ENCODE peak calls at places on chromosomes 7 and 10, in nine cellular contexts. One of them, this sample, is unnamed.

GRCh38 chr7:42493436-42494198 is 256.6 kb upstream of the GLI3 start:
- DNase-seq in left ventricle myocardium inferior: peak; percentile 76
- DNase-seq in PC-9: no peak
- DNase-seq in endothelial cell of umbilical vein: peak; percentile 46
- DNase-seq in endothelial cell: peak; percentile 53
- DNase-seq in hippocampal formation: peak; percentile 11
- DNase-seq in stimulated activated CD4-positive, alpha-beta T cell treated with anti-CD3 and anti-CD28 coated beads, Interleukin-2, amount 100 ng/mL, for 48 hours: no peak
- DNase-seq in activated CD8-positive, alpha-beta memory T cell treated with anti-CD3 and anti-CD28 coated beads, Interleukin-2, amount 10 ng/mL, durations not matched to agents 7 days and 5 days: peak; percentile 41
- DNase-seq in GM12865: no peak
- DNase-seq in this sample: peak; percentile 70

GRCh38 chr10:5479481-5480161 is 19.7 kb downstream of the CALML5 start:
- DNase-seq in left ventricle myocardium inferior: no peak
- DNase-seq in PC-9: no peak
- DNase-seq in endothelial cell of umbilical vein: no peak
- DNase-seq in endothelial cell: no peak
- DNase-seq in hippocampal formation: no peak
- DNase-seq in stimulated activated CD4-positive, alpha-beta T cell treated with anti-CD3 and anti-CD28 coated beads, Interleukin-2, amount 100 ng/mL, for 48 hours: no peak
- DNase-seq in activated CD8-positive, alpha-beta memory T cell treated with anti-CD3 and anti-CD28 coated beads, Interleukin-2, amount 10 ng/mL, durations not matched to agents 7 days and 5 days: no peak
- DNase-seq in GM12865: peak; percentile 6
- DNase-seq in this sample: no peak

GRCh38 chr7:28419717-28420116 is 7.4 kb downstream of the CREB5 start:
- DNase-seq in left ventricle myocardium inferior: no peak
- DNase-seq in PC-9: no peak
- DNase-seq in endothelial cell of umbilical vein: no peak
- DNase-seq in endothelial cell: no peak
- DNase-seq in hippocampal formation: no peak
- DNase-seq in stimulated activated CD4-positive, alpha-beta T cell treated with anti-CD3 and anti-CD28 coated beads, Interleukin-2, amount 100 ng/mL, for 48 hours: no peak
- DNase-seq in activated CD8-positive, alpha-beta memory T cell treated with anti-CD3 and anti-CD28 coated beads, Interleukin-2, amount 10 ng/mL, durations not matched to agents 7 days and 5 days: no peak
- DNase-seq in GM12865: no peak
- DNase-seq in this sample: no peak

GRCh38 chr7:94643771-94644545 is 12.0 kb downstream of the SGCE start:
- DNase-seq in left ventricle myocardium inferior: no peak
- DNase-seq in PC-9: peak; percentile 34
- DNase-seq in endothelial cell of umbilical vein: no peak
- DNase-seq in endothelial cell: no peak
- DNase-seq in hippocampal formation: no peak
- DNase-seq in stimulated activated CD4-positive, alpha-beta T cell treated with anti-CD3 and anti-CD28 coated beads, Interleukin-2, amount 100 ng/mL, for 48 hours: no peak
- DNase-seq in activated CD8-positive, alpha-beta memory T cell treated with anti-CD3 and anti-CD28 coated beads, Interleukin-2, amount 10 ng/mL, durations not matched to agents 7 days and 5 days: no peak
- DNase-seq in GM12865: no peak
- DNase-seq in this sample: no peak

GRCh38 chr7:80588591-80588990 is 49.9 kb upstream of the CD36 start:
- DNase-seq in left ventricle myocardium inferior: no peak
- DNase-seq in PC-9: no peak
- DNase-seq in endothelial cell of umbilical vein: no peak
- DNase-seq in endothelial cell: no peak
- DNase-seq in hippocampal formation: no peak
- DNase-seq in stimulated activated CD4-positive, alpha-beta T cell treated with anti-CD3 and anti-CD28 coated beads, Interleukin-2, amount 100 ng/mL, for 48 hours: no peak
- DNase-seq in activated CD8-positive, alpha-beta memory T cell treated with anti-CD3 and anti-CD28 coated beads, Interleukin-2, amount 10 ng/mL, durations not matched to agents 7 days and 5 days: no peak
- DNase-seq in GM12865: no peak
- DNase-seq in this sample: no peak

GRCh38 chr10:13759167-13759566 is 172.4 kb downstream of the PRPF18 start:
- DNase-seq in left ventricle myocardium inferior: no peak
- DNase-seq in PC-9: no peak
- DNase-seq in endothelial cell of umbilical vein: no peak
- DNase-seq in endothelial cell: no peak
- DNase-seq in hippocampal formation: no peak
- DNase-seq in stimulated activated CD4-positive, alpha-beta T cell treated with anti-CD3 and anti-CD28 coated beads, Interleukin-2, amount 100 ng/mL, for 48 hours: no peak
- DNase-seq in activated CD8-positive, alpha-beta memory T cell treated with anti-CD3 and anti-CD28 coated beads, Interleukin-2, amount 10 ng/mL, durations not matched to agents 7 days and 5 days: no peak
- DNase-seq in GM12865: no peak
- DNase-seq in this sample: peak; percentile 29

GRCh38 chr7:35251606-35252310 is 2.1 kb downstream of the TBX20 start:
- DNase-seq in left ventricle myocardium inferior: no peak
- DNase-seq in PC-9: no peak
- DNase-seq in endothelial cell of umbilical vein: no peak
- DNase-seq in endothelial cell: no peak
- DNase-seq in hippocampal formation: no peak
- DNase-seq in stimulated activated CD4-positive, alpha-beta T cell treated with anti-CD3 and anti-CD28 coated beads, Interleukin-2, amount 100 ng/mL, for 48 hours: no peak
- DNase-seq in activated CD8-positive, alpha-beta memory T cell treated with anti-CD3 and anti-CD28 coated beads, Interleukin-2, amount 10 ng/mL, durations not matched to agents 7 days and 5 days: no peak
- DNase-seq in GM12865: no peak
- DNase-seq in this sample: no peak

GRCh38 chr7:79137942-79138341 is 315.5 kb downstream of the MAGI2 start:
- DNase-seq in left ventricle myocardium inferior: no peak
- DNase-seq in PC-9: no peak
- DNase-seq in endothelial cell of umbilical vein: peak; percentile 39
- DNase-seq in endothelial cell: no peak
- DNase-seq in hippocampal formation: no peak
- DNase-seq in stimulated activated CD4-positive, alpha-beta T cell treated with anti-CD3 and anti-CD28 coated beads, Interleukin-2, amount 100 ng/mL, for 48 hours: no peak
- DNase-seq in activated CD8-positive, alpha-beta memory T cell treated with anti-CD3 and anti-CD28 coated beads, Interleukin-2, amount 10 ng/mL, durations not matched to agents 7 days and 5 days: no peak
- DNase-seq in GM12865: peak; percentile 0
- DNase-seq in this sample: no peak

GRCh38 chr7:139574618-139575337 is 51.3 kb downstream of the CLEC2L start:
- DNase-seq in left ventricle myocardium inferior: peak; percentile 38
- DNase-seq in PC-9: no peak
- DNase-seq in endothelial cell of umbilical vein: no peak
- DNase-seq in endothelial cell: no peak
- DNase-seq in hippocampal formation: no peak
- DNase-seq in stimulated activated CD4-positive, alpha-beta T cell treated with anti-CD3 and anti-CD28 coated beads, Interleukin-2, amount 100 ng/mL, for 48 hours: no peak
- DNase-seq in activated CD8-positive, alpha-beta memory T cell treated with anti-CD3 and anti-CD28 coated beads, Interleukin-2, amount 10 ng/mL, durations not matched to agents 7 days and 5 days: peak; percentile 36
- DNase-seq in GM12865: no peak
- DNase-seq in this sample: no peak

GRCh38 chr7:106766551-106766950 is 98.5 kb upstream of the PIK3CG start:
- DNase-seq in left ventricle myocardium inferior: no peak
- DNase-seq in PC-9: no peak
- DNase-seq in endothelial cell of umbilical vein: no peak
- DNase-seq in endothelial cell: no peak
- DNase-seq in hippocampal formation: no peak
- DNase-seq in stimulated activated CD4-positive, alpha-beta T cell treated with anti-CD3 and anti-CD28 coated beads, Interleukin-2, amount 100 ng/mL, for 48 hours: no peak
- DNase-seq in activated CD8-positive, alpha-beta memory T cell treated with anti-CD3 and anti-CD28 coated beads, Interleukin-2, amount 10 ng/mL, durations not matched to agents 7 days and 5 days: no peak
- DNase-seq in GM12865: no peak
- DNase-seq in this sample: no peak

GRCh38 chr7:369981-370621 is 80.1 kb downstream of the FOXL3 start:
- DNase-seq in left ventricle myocardium inferior: peak; percentile 2
- DNase-seq in PC-9: no peak
- DNase-seq in endothelial cell of umbilical vein: no peak
- DNase-seq in endothelial cell: no peak
- DNase-seq in hippocampal formation: no peak
- DNase-seq in stimulated activated CD4-positive, alpha-beta T cell treated with anti-CD3 and anti-CD28 coated beads, Interleukin-2, amount 100 ng/mL, for 48 hours: no peak
- DNase-seq in activated CD8-positive, alpha-beta memory T cell treated with anti-CD3 and anti-CD28 coated beads, Interleukin-2, amount 10 ng/mL, durations not matched to agents 7 days and 5 days: no peak
- DNase-seq in GM12865: no peak
- DNase-seq in this sample: peak; percentile 8

GRCh38 chr7:51224811-51225581 is 91.6 kb downstream of the COBL start:
- DNase-seq in left ventricle myocardium inferior: no peak
- DNase-seq in PC-9: peak; percentile 73
- DNase-seq in endothelial cell of umbilical vein: no peak
- DNase-seq in endothelial cell: peak; percentile 19
- DNase-seq in hippocampal formation: no peak
- DNase-seq in stimulated activated CD4-positive, alpha-beta T cell treated with anti-CD3 and anti-CD28 coated beads, Interleukin-2, amount 100 ng/mL, for 48 hours: no peak
- DNase-seq in activated CD8-positive, alpha-beta memory T cell treated with anti-CD3 and anti-CD28 coated beads, Interleukin-2, amount 10 ng/mL, durations not matched to agents 7 days and 5 days: peak; percentile 22
- DNase-seq in GM12865: no peak
- DNase-seq in this sample: no peak

GRCh38 chr7:87359366-87359765 is 13.9 kb downstream of the CROT start:
- DNase-seq in left ventricle myocardium inferior: no peak
- DNase-seq in PC-9: peak; percentile 9
- DNase-seq in endothelial cell of umbilical vein: no peak
- DNase-seq in endothelial cell: no peak
- DNase-seq in hippocampal formation: no peak
- DNase-seq in stimulated activated CD4-positive, alpha-beta T cell treated with anti-CD3 and anti-CD28 coated beads, Interleukin-2, amount 100 ng/mL, for 48 hours: no peak
- DNase-seq in activated CD8-positive, alpha-beta memory T cell treated with anti-CD3 and anti-CD28 coated beads, Interleukin-2, amount 10 ng/mL, durations not matched to agents 7 days and 5 days: no peak
- DNase-seq in GM12865: no peak
- DNase-seq in this sample: no peak

GRCh38 chr7:101553771-101554445 is 75.2 kb downstream of the MYL10 start:
- DNase-seq in left ventricle myocardium inferior: no peak
- DNase-seq in PC-9: no peak
- DNase-seq in endothelial cell of umbilical vein: no peak
- DNase-seq in endothelial cell: no peak
- DNase-seq in hippocampal formation: no peak
- DNase-seq in stimulated activated CD4-positive, alpha-beta T cell treated with anti-CD3 and anti-CD28 coated beads, Interleukin-2, amount 100 ng/mL, for 48 hours: no peak
- DNase-seq in activated CD8-positive, alpha-beta memory T cell treated with anti-CD3 and anti-CD28 coated beads, Interleukin-2, amount 10 ng/mL, durations not matched to agents 7 days and 5 days: no peak
- DNase-seq in GM12865: no peak
- DNase-seq in this sample: no peak

GRCh38 chr7:128097211-128097731 is 66.0 kb upstream of the LRRC4 start:
- DNase-seq in left ventricle myocardium inferior: no peak
- DNase-seq in PC-9: no peak
- DNase-seq in endothelial cell of umbilical vein: no peak
- DNase-seq in endothelial cell: no peak
- DNase-seq in hippocampal formation: no peak
- DNase-seq in stimulated activated CD4-positive, alpha-beta T cell treated with anti-CD3 and anti-CD28 coated beads, Interleukin-2, amount 100 ng/mL, for 48 hours: no peak
- DNase-seq in activated CD8-positive, alpha-beta memory T cell treated with anti-CD3 and anti-CD28 coated beads, Interleukin-2, amount 10 ng/mL, durations not matched to agents 7 days and 5 days: no peak
- DNase-seq in GM12865: no peak
- DNase-seq in this sample: no peak